ENCODE peak calls at places on chromosomes 3 and 15, in six cellular contexts. V, S, P, M, O and G are unnamed samples.

GRCh38 chr3:186315581-186316354 is 46.3 kb downstream of the DGKG start:
- DNase-seq in V (no peak), S (no peak), P (no peak), M (no peak), O (no peak), G (no peak)

GRCh38 chr3:46447535-46447934 is 17.2 kb downstream of the LTF start:
- DNase-seq in V (no peak), S (no peak), P (no peak), M (no peak), O (no peak), G (no peak)

GRCh38 chr15:28013480-28013879 is 85.6 kb downstream of the OCA2 start:
- DNase-seq in V (no peak), S (no peak), P (no peak), M (no peak), O (no peak), G (no peak)

GRCh38 chr15:71443538-71443937 is 328.3 kb downstream of the THSD4 start:
- DNase-seq in V (peak), S (peak), P (peak), M (no peak), O (no peak), G (no peak)

GRCh38 chr15:86973284-86973844 is 893.7 kb downstream of the AGBL1 start:
- DNase-seq in V (no peak), S (no peak), P (no peak), M (no peak), O (no peak), G (no peak)

GRCh38 chr3:112605285-112605684 is 35.7 kb downstream of the CCDC80 start:
- DNase-seq in V (no peak), S (no peak), P (no peak), M (no peak), O (no peak), G (no peak)

GRCh38 chr3:123084738-123085237 is 18.0 kb downstream of the PDIA5 start:
- DNase-seq in V (peak), S (no peak), P (no peak), M (no peak), O (no peak), G (no peak)

GRCh38 chr15:57604502-57604901 is 12.8 kb downstream of the MYZAP start:
- DNase-seq in V (no peak), S (no peak), P (no peak), M (no peak), O (no peak), G (peak)

GRCh38 chr15:46644493-46645481 is 1010.0 kb downstream of the SQOR start:
- DNase-seq in V (no peak), S (no peak), P (no peak), M (no peak), O (no peak), G (no peak)

GRCh38 chr3:31191354-31191753 is 296.9 kb upstream of the GADL1 start:
- DNase-seq in V (no peak), S (no peak), P (no peak), M (no peak), O (no peak), G (no peak)

GRCh38 chr3:37029516-37030163 is 36.3 kb downstream of the MLH1 start:
- DNase-seq in V (no peak), S (no peak), P (no peak), M (no peak), O (no peak), G (no peak)

GRCh38 chr3:149553781-149554451 is 79.4 kb downstream of the TM4SF4 start:
- DNase-seq in V (no peak), S (no peak), P (peak), M (no peak), O (no peak), G (no peak)

GRCh38 chr15:41494922-41495735 is 1.5 kb downstream of the ITPKA start:
- DNase-seq in V (no peak), S (no peak), P (no peak), M (no peak), O (no peak), G (no peak)

DNA sequence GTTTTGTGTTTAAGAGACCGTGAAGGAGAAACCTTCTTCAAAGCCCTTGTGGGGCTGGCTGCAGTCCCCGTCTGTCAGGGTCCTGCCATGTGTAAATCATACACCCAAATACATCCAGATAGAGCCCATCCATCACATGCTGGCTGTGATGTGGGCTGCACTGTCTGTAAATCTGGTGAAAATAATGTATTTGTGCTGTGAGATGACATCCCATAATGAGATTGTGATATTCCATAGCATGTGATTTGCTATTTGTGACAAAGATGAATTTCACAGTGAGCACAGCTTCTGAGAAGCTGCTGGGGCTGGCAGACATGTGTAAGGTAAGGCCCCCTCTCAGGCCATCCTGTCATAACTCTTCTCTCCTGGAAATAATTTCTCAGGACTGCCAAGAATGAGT is 114.3 kb upstream of the MB21D2 start:
- DNase-seq in V (no peak), S (no peak), P (no peak), M (no peak), O (no peak), G (no peak)
- H3K27ac ChIP-seq in V (no peak), S (no peak), P (no peak), M (no peak), O (no peak), G (no peak)

DNA sequence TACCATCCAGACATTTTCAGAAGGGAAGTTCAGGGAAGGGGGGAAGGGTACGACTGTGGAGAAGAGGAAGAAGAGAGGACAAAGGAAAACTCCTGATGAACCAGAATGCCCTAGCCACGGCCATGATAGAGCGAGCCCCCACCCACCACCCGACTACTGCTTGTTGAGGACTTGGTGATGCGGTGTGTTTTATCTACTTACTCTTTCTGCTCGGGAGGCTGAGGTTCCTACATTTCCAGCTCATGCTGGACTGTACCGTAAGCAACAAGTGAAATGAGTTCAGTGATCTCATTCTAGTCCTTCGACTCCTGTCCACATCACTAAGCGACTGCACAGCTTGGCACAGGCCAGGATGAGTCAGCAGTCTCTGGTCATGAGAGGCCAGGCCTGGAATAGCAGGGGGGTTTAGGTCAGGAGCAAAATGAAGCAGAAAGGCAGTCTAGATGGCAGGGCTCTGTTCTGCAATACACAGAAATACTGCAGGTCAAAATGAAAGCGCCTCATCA is 330.9 kb downstream of the TIGIT start:
- DNase-seq in V (peak), S (peak), P (peak), M (peak), O (no peak), G (peak)
- TF ChIP-seq POLR2A in V (peak), S (peak), P (peak), M (no peak), O (peak), G (no peak)

GRCh38 chr15:96354731-96355560 is 24.4 kb downstream of the NR2F2 start:
- DNase-seq in V (peak), S (no peak), P (no peak), M (no peak), O (no peak), G (no peak)

GRCh38 chr15:96353931-96354730 is 23.6 kb downstream of the NR2F2 start:
- DNase-seq in V (no peak), S (no peak), P (peak), M (no peak), O (no peak), G (no peak)

GRCh38 chr15:96356494-96357455 is 26.3 kb downstream of the NR2F2 start:
- DNase-seq in V (peak), S (peak), P (peak), M (no peak), O (no peak), G (no peak)

GRCh38 chr15:96353378-96353930 is 23.0 kb downstream of the NR2F2 start:
- DNase-seq in V (no peak), S (no peak), P (no peak), M (no peak), O (no peak), G (no peak)

DNA sequence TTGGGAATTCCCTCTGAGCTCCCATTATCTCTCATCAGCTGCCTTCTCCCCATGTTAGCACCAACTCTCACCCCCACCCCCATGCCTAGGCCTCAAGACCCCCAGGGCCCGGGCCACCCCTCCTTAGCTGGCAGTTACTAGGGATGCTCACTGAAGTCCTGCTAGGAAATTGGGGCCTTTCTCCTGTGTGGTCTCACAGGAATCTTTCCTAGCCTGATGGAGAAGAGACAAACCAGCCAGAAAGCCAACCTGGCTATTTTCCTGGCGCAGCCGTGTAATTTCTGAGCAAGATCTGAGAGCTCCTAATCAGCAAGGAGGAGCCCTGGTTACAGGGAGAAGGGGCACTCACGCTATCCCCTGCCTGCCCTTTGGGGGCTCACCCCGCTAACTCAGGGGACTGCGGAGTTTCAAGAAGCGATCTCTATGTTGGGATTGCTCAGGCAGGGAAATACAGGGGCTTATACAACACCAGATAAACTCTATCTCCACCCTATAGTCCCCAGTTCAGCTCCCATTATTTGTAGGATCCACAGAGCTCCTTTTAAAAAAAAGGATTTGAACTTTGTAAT is 25.1 kb downstream of the NR2F2 start:
- DNase-seq in V (no peak), S (no peak), P (no peak), M (no peak), O (no peak), G (no peak)
- H3K27ac ChIP-seq in V (no peak), S (no peak), P (peak), M (peak), O (peak), G (peak)

GRCh38 chr15:39140060-39140604 is 440.7 kb upstream of the THBS1 start:
- DNase-seq in V (peak), S (no peak), P (no peak), M (no peak), O (no peak), G (no peak)
- TF ChIP-seq POLR2A in V (no peak), S (no peak), P (no peak), M (no peak), O (no peak), G (no peak)

GRCh38 chr3:49519266-49519665 is 35.0 kb upstream of the BSN start:
- DNase-seq in V (no peak), S (no peak), P (no peak), M (no peak), O (no peak), G (peak)
- H3K27ac ChIP-seq in V (peak), S (no peak), P (no peak), M (peak), O (peak), G (peak)

DNA sequence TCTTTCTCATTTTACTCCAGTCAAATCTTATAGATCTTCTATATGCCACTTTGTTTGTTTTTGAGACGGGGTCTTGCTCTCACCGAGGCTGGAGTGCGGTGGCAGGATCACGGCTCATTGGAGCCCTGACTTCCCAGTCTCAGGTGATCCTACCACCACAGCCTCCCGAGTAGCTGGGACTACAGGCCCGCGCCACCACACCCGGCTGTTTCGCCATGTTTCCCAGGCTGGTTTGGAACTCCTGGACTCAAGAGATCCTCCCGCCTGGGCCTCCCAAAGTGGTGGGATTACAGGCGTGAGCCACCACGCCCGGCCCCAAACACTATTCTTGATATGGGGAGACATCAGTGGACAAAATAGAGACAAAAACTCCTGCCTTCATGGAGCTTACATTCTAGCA is 927 bp upstream of the TFDP2 start:
- DNase-seq in V (no peak), S (no peak), P (no peak), M (no peak), O (no peak), G (no peak)
- TF ChIP-seq POLR2A in V (no peak), S (no peak), P (no peak), M (no peak), O (no peak), G (no peak)

DNA sequence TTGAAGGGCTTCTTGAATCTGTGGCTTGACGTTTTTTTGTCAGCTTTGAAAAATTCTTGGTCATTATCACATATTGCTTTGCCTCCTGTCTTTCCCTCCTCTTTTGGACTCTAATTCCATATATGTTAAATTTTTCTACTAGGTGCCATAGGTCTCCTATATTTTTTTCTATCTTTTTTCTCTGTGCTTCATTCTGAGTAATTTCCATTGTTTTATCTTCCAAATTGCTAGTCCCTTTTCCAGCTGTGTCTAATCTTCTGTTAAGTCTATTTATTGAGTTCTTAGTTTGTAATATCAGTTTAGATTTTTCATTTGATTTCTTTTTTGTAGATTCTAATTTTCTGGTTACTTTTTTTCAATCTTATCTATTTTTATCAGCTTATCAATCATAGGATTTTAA is 53.7 kb downstream of the CHST2 start:
- DNase-seq in V (no peak), S (no peak), P (no peak), M (no peak), O (no peak), G (no peak)
- H3K27ac ChIP-seq in V (no peak), S (peak), P (no peak), M (no peak), O (no peak), G (no peak)

GRCh38 chr3:63880653-63881052 is 17.0 kb downstream of the ATXN7 start:
- DNase-seq in V (no peak), S (no peak), P (no peak), M (no peak), O (no peak), G (no peak)

GRCh38 chr3:63876260-63876659 is 12.6 kb downstream of the ATXN7 start:
- DNase-seq in V (no peak), S (no peak), P (no peak), M (no peak), O (no peak), G (no peak)

GRCh38 chr3:63875510-63875909 is 11.8 kb downstream of the ATXN7 start:
- DNase-seq in V (no peak), S (no peak), P (no peak), M (no peak), O (no peak), G (no peak)

GRCh38 chr3:63877737-63878393 is 14.2 kb downstream of the ATXN7 start:
- DNase-seq in V (no peak), S (no peak), P (no peak), M (no peak), O (no peak), G (no peak)

GRCh38 chr3:63878394-63879089 is 14.9 kb downstream of the ATXN7 start:
- DNase-seq in V (peak), S (no peak), P (no peak), M (no peak), O (no peak), G (no peak)
- TF ChIP-seq POLR2A in V (no peak), S (no peak), P (no peak), M (no peak), O (no peak), G (no peak)

DNA sequence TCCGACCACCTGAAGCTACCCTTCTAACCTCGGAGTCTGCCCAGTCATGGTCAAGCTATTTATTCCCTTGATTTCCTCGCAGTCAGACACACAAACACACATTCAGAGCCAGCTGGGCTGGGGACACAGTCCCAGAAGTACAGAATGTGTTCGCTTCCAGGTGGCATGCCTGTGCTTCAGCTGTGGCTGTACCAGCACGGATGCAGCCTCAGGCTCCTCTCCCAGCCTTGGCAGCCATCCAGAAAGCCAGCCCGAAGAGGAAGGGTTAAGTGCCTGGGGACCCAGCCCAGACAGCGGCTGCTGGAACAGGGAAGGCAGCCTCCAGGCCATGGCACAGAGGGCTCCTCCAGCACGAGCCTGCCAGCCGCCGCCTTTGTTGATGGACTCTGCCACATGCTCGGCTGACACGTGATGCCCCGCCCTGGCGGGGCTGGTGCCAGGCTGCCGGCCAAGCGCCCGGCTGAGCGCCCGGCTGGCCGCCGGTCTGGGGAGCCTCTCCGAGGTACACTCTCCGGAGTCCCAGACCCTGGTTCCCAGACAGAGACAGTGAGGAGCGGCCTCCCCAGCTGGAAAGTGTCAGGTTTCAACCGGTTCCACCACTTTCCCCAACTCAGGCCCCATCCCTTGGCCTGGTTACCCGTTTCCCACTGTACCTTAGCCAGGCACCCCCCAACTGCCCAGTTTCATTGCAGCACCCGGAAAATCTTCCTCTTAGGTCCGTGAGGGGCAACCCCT is 5.4 kb downstream of the BMF start:
- DNase-seq in V (no peak), S (peak), P (peak), M (peak), O (no peak), G (peak)
- H3K27ac ChIP-seq in V (no peak), S (peak), P (peak), M (peak), O (peak), G (peak)